ENCODE peak calls at places on chromosomes 1 and 21, in six cellular contexts. X is A549, E is GM12878, Z is NB4, C is K562, V is HepG2. P is an unnamed sample.

GRCh38 chr1:53771648-53772047 is 32.7 kb upstream of the GLIS1 start:
- DNase-seq in Z (no peak), C (no peak), V (no peak), E (no peak), X (no peak), P (no peak)

GRCh38 chr1:193321242-193321842 is 134.9 kb upstream of the B3GALT2 start:
- DNase-seq in E (no peak), X (no peak), C (no peak), Z (no peak), V (no peak), P (no peak)

GRCh38 chr1:16072616-16073484 is 601 bp downstream of the FAM131C start:
- DNase-seq in X (peak), E (no peak), Z (no peak), V (no peak), C (peak), P (no peak)

GRCh38 chr1:116066868-116067563 is 44.2 kb upstream of the MAB21L3 start:
- DNase-seq in C (no peak), Z (no peak), E (no peak), V (no peak), X (no peak), P (no peak)

GRCh38 chr1:25433389-25434186 is 2.9 kb downstream of the MACO1 start:
- DNase-seq in Z (no peak), E (no peak), C (no peak), V (no peak), X (no peak), P (peak)

GRCh38 chr1:18511469-18511997 is 30.8 kb downstream of the KLHDC7A start:
- DNase-seq in E (no peak), V (no peak), C (no peak), Z (no peak), X (no peak), P (no peak)

GRCh38 chr1:163315773-163316374 is 5.9 kb upstream of the NUF2 start:
- DNase-seq in C (no peak), V (peak), Z (peak), E (no peak), X (peak), P (peak)

GRCh38 chr1:178518894-178519293 is 6.0 kb downstream of the TEX35 start:
- DNase-seq in E (no peak), V (no peak), C (no peak), Z (no peak), X (no peak), P (no peak)

GRCh38 chr1:212668477-212668876 is 31.2 kb downstream of the BATF3 start:
- DNase-seq in V (no peak), Z (no peak), X (no peak), E (no peak), C (no peak), P (no peak)

GRCh38 chr1:36175137-36176095 is 19.5 kb downstream of the MAP7D1 start:
- DNase-seq in C (no peak), E (no peak), V (no peak), Z (no peak), X (no peak), P (no peak)

GRCh38 chr1:156816561-156817328 is at the start of gene SH2D2A:
- DNase-seq in E (peak), C (peak), V (no peak), Z (peak), X (no peak), P (no peak)

GRCh38 chr21:36917487-36918158 is 48.8 kb downstream of the HLCS start:
- DNase-seq in E (no peak), C (no peak), Z (peak), V (peak), X (peak), P (peak)

DNA sequence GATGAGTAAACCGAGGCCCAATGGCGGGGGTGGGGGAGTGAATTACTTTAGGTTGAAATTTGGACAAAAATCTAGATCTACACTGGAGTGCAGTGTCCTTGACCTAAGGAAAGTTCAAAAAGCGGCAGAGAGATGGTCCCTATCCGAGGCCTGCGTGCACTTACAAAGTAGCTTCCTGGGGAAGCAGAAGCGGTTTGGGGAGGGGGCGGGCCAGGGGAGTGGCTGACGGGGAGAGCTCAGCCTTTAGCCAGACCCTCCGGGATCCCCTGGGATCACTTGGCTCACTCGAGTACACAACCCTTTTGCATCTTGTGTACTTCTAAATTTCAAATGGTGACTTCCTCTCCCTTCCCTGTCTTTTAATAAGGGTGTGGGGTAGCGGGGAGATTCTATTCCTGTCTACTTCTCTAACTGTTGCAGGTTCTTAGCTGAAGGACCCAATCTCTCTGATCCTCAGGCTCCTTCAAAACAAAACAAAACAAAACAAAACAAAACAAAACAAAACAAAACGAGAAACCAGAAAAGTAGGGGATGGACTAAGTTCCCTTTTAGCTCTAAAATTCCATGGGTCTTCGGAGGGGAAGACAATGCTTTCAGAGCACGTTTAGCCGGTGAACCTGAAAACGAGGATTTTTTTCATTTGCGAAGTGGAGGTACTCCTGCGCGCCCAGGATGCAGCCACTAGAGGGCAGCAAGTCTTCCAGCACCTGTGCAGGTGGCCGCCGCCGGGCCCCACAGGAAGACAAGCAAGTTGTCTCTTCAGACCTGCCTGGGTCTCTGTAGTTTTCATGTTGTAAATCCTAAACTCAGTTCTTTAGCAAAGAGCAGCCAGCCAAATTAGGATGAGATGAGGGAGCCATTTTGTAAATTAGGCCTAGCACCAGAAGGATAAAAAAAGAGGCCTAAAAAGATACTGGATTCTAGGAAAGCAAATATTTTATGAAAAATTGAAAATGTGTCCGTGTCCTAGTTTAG is 17.9 kb upstream of the SNX27 start:
- DNase-seq in Z (peak), C (peak), E (no peak), V (peak), X (peak), P (peak)
- TF ChIP-seq MYC in Z (peak), C (peak), E (no peak), V (no peak), X (no peak), P (no peak)

GRCh38 chr21:41683815-41684214 is 83.0 kb downstream of the RIPK4 start:
- DNase-seq in Z (no peak), X (no peak), C (no peak), V (peak), E (no peak), P (no peak)
- TF ChIP-seq MYC in Z (no peak), X (no peak), C (no peak), V (no peak), E (no peak), P (no peak)

GRCh38 chr1:84869750-84870149 is 23.3 kb downstream of the LPAR3 start:
- DNase-seq in Z (peak), X (no peak), E (no peak), C (no peak), V (no peak), P (no peak)
- TF ChIP-seq MYC in Z (no peak), X (no peak), E (no peak), C (no peak), V (no peak), P (no peak)

GRCh38 chr1:154199563-154199879 is 6.6 kb downstream of the CFAP141 start:
- DNase-seq in C (no peak), E (no peak), Z (no peak), X (no peak), V (peak), P (no peak)

GRCh38 chr1:154193821-154194220 is 1.9 kb upstream of the TPM3 start:
- DNase-seq in V (peak), Z (no peak), C (no peak), E (no peak), X (no peak), P (no peak)

GRCh38 chr1:154198756-154199562 is 7.1 kb upstream of the TPM3 start:
- DNase-seq in C (peak), Z (peak), X (peak), V (peak), E (no peak), P (peak)
- TF ChIP-seq MYC in C (no peak), Z (no peak), X (no peak), V (no peak), E (no peak), P (no peak)

GRCh38 chr1:157969693-157970485 is 23.6 kb upstream of the KIRREL1 start:
- DNase-seq in V (peak), C (peak), X (peak), Z (peak), E (no peak), P (peak)
- TF ChIP-seq MYC in V (no peak), C (no peak), X (no peak), Z (no peak), E (no peak), P (no peak)

DNA sequence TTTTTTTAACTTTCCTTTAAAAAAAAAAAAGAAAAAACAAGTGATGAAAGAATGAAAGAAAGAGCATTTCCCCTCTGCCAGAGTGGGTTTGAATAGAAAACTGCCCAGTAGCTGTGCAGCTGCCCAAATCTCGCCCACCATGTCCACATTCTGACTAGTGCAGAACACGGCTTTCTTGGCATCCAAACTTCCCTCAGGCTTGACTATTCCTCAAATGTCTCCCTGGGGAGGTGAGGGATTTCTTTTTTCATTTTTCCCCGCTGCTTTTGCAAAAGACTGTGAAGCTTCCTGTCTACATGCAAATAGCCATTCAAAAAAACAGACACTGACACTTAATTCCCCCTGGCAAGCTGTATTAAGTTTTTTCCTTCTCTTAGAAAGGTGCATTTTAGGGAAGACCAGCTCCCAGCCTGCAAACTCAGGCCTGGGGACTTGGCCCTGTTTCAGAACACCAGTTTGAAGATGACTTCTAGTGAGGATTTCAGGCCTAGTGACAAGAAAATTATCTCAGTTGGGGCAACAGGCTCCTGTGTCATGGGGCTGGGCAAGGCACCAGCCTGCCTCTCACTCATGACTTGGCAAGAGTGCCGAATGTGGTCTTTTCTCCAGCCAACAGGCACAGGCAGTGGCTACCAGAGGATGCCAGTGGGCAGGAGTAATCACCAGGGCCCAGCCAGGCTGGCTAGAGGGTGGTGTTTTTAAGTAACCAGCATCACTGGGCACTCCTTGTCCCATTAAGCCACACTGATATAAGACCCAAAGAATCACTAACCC is 178.1 kb upstream of the NFIA start:
- DNase-seq in E (no peak), V (no peak), Z (no peak), X (no peak), C (no peak), P (no peak)
- TF ChIP-seq MYC in E (no peak), V (no peak), Z (no peak), X (no peak), C (no peak), P (no peak)

GRCh38 chr1:201226178-201226514 is 35.5 kb downstream of the IGFN1 start:
- DNase-seq in C (no peak), V (no peak), X (no peak), Z (no peak), E (no peak), P (no peak)

GRCh38 chr1:201222125-201222524 is 31.5 kb downstream of the IGFN1 start:
- DNase-seq in C (no peak), Z (no peak), X (no peak), V (peak), E (no peak), P (no peak)

GRCh38 chr1:201221201-201221846 is 30.7 kb downstream of the IGFN1 start:
- DNase-seq in E (no peak), V (no peak), C (no peak), X (no peak), Z (no peak), P (no peak)

GRCh38 chr1:201224671-201225400 is 34.2 kb downstream of the IGFN1 start:
- DNase-seq in X (no peak), V (no peak), Z (peak), E (no peak), C (no peak), P (no peak)

GRCh38 chr1:201223852-201224670 is 33.4 kb downstream of the IGFN1 start:
- DNase-seq in V (no peak), E (no peak), C (no peak), X (no peak), Z (no peak), P (no peak)
- TF ChIP-seq MYC in V (no peak), E (no peak), C (no peak), X (no peak), Z (no peak), P (no peak)

GRCh38 chr1:104794035-104794434 is 1044.3 kb downstream of the AMY1C start:
- DNase-seq in E (no peak), Z (no peak), C (no peak), X (no peak), V (no peak), P (no peak)
- TF ChIP-seq MYC in E (no peak), Z (no peak), C (no peak), X (no peak), V (no peak), P (no peak)